ENCODE peak calls at places on chromosomes 13 and 19, in six cellular contexts. X is HCT116, A is H1, K is K562, Y is GM12878, I is HepG2. H is an unnamed sample.

GRCh38 chr19:3245050-3245449 is 20.6 kb downstream of the CELF5 start:
- DNase-seq in X (no peak), A (no peak), K (no peak), Y (no peak), I (no peak), H (no peak)

GRCh38 chr13:47144782-47145181 is 247.9 kb upstream of the HTR2A start:
- DNase-seq in X (no peak), A (no peak), K (no peak), Y (no peak), I (no peak), H (no peak)

GRCh38 chr13:74889321-74889720 is 592.6 kb downstream of the TBC1D4 start:
- DNase-seq in X (no peak), A (no peak), K (no peak), Y (no peak), I (no peak), H (no peak)

GRCh38 chr19:34880034-34880433 is 46.7 kb upstream of the ZNF30 start:
- DNase-seq in X (no peak), A (no peak), K (no peak), Y (no peak), I (no peak), H (no peak)

GRCh38 chr19:18020212-18021067 is 12.5 kb downstream of the ARRDC2 start:
- DNase-seq in X (no peak), A (no peak), K (peak), Y (no peak), I (peak), H (no peak)

GRCh38 chr19:42628411-42629135 is 33.8 kb upstream of the CEACAM8 start:
- DNase-seq in X (no peak), A (no peak), K (no peak), Y (no peak), I (no peak), H (no peak)

GRCh38 chr13:44273991-44274810 is 99.4 kb upstream of the SERP2 start:
- DNase-seq in X (no peak), A (no peak), K (no peak), Y (no peak), I (no peak), H (no peak)

GRCh38 chr13:102768914-102769313 is 4.7 kb downstream of the TEX30 start:
- DNase-seq in X (no peak), A (no peak), K (no peak), Y (no peak), I (no peak), H (no peak)

GRCh38 chr13:92963029-92963428 is 263.6 kb upstream of the GPC6 start:
- DNase-seq in X (no peak), A (no peak), K (no peak), Y (no peak), I (no peak), H (no peak)

GRCh38 chr19:18477974-18478373 is 40.0 kb upstream of the ISYNA1 start:
- DNase-seq in X (no peak), A (no peak), K (no peak), Y (no peak), I (no peak), H (no peak)

GRCh38 chr19:50667177-50667758 is 18.0 kb downstream of the C19orf81 start:
- DNase-seq in X (no peak), A (peak), K (no peak), Y (no peak), I (no peak), H (no peak)

GRCh38 chr19:20247016-20247683 is 80.1 kb downstream of the ZNF486 start:
- DNase-seq in X (no peak), A (peak), K (no peak), Y (no peak), I (no peak), H (peak)

GRCh38 chr13:45224181-45224580 is 23.3 kb upstream of the KCTD4 start:
- DNase-seq in X (no peak), A (no peak), K (no peak), Y (no peak), I (no peak), H (no peak)

GRCh38 chr13:48630291-48630690 is 23.4 kb upstream of the CYSLTR2 start:
- DNase-seq in X (no peak), A (no peak), K (no peak), Y (no peak), I (no peak), H (no peak)

GRCh38 chr13:79936368-79937136 is 404.4 kb downstream of the SPRY2 start:
- DNase-seq in X (no peak), A (no peak), K (no peak), Y (no peak), I (peak), H (no peak)

GRCh38 chr19:19214892-19215291 is 3.1 kb downstream of the NCAN start:
- DNase-seq in X (no peak), A (peak), K (peak), Y (no peak), I (peak), H (peak)

GRCh38 chr19:5001547-5002131 is 32.7 kb downstream of the KDM4B start:
- DNase-seq in X (peak), A (no peak), K (peak), Y (no peak), I (peak), H (peak)

GRCh38 chr13:57604442-57604841 is 27.1 kb upstream of the PCDH17 start:
- DNase-seq in X (no peak), A (no peak), K (no peak), Y (no peak), I (no peak), H (no peak)

GRCh38 chr13:21364357-21364756 is 94.7 kb downstream of the ZDHHC20 start:
- DNase-seq in X (no peak), A (no peak), K (no peak), Y (no peak), I (no peak), H (no peak)

GRCh38 chr13:73061478-73062275 is 2.9 kb downstream of the KLF5 start:
- DNase-seq in X (no peak), A (no peak), K (no peak), Y (no peak), I (no peak), H (no peak)

GRCh38 chr13:47146136-47146535 is 249.3 kb upstream of the HTR2A start:
- DNase-seq in X (no peak), A (no peak), K (no peak), Y (no peak), I (no peak), H (no peak)

GRCh38 chr13:54637377-54637776 is 1608.8 kb downstream of the OLFM4 start:
- DNase-seq in X (no peak), A (no peak), K (no peak), Y (no peak), I (peak), H (peak)

GRCh38 chr13:97460004-97460756 is 26.2 kb downstream of the RAP2A start:
- DNase-seq in X (no peak), A (no peak), K (no peak), Y (peak), I (no peak), H (no peak)

GRCh38 chr13:45333973-45334922 is 6.7 kb downstream of the TPT1 start:
- DNase-seq in X (no peak), A (no peak), K (no peak), Y (no peak), I (no peak), H (no peak)

GRCh38 chr13:44293354-44293753 is 80.3 kb upstream of the SERP2 start:
- DNase-seq in X (no peak), A (no peak), K (no peak), Y (no peak), I (no peak), H (no peak)

GRCh38 chr13:19085876-19086275 is 95.7 kb downstream of the TUBA3C start:
- DNase-seq in X (no peak), A (no peak), K (no peak), Y (no peak), I (no peak), H (no peak)

GRCh38 chr19:33392341-33393285 is 19.1 kb downstream of the CEBPG start:
- DNase-seq in X (no peak), A (no peak), K (peak), Y (no peak), I (peak), H (no peak)

GRCh38 chr13:37446503-37446902 is 152.1 kb downstream of the POSTN start:
- DNase-seq in X (no peak), A (no peak), K (no peak), Y (no peak), I (no peak), H (no peak)

GRCh38 chr19:2983351-2984195 is 6.2 kb downstream of the TLE6 start:
- DNase-seq in X (no peak), A (peak), K (peak), Y (no peak), I (no peak), H (peak)

GRCh38 chr19:52778811-52779210 is 7.8 kb downstream of the ZNF600 start:
- DNase-seq in X (no peak), A (no peak), K (no peak), Y (peak), I (no peak), H (no peak)

GRCh38 chr13:42393573-42394360 is 121.8 kb downstream of the AKAP11 start:
- DNase-seq in X (no peak), A (no peak), K (no peak), Y (no peak), I (no peak), H (no peak)

GRCh38 chr13:112174476-112175110 is 107.6 kb downstream of the SOX1 start:
- DNase-seq in X (no peak), A (no peak), K (no peak), Y (no peak), I (no peak), H (no peak)

GRCh38 chr13:34779171-34779570 is 162.9 kb upstream of the NBEA start:
- DNase-seq in X (no peak), A (no peak), K (no peak), Y (no peak), I (no peak), H (no peak)

GRCh38 chr13:93230466-93230865 is 3.9 kb downstream of the GPC6 start:
- DNase-seq in X (no peak), A (no peak), K (no peak), Y (no peak), I (peak), H (no peak)

GRCh38 chr13:101627556-101627943 is 175.1 kb downstream of the ITGBL1 start:
- DNase-seq in X (no peak), A (no peak), K (no peak), Y (no peak), I (no peak), H (no peak)

GRCh38 chr19:40689339-40690049 is 957 bp downstream of the NUMBL start:
- DNase-seq in X (no peak), A (peak), K (peak), Y (no peak), I (no peak), H (no peak)

GRCh38 chr19:29873024-29873800 is 61.4 kb downstream of the CCNE1 start:
- DNase-seq in X (no peak), A (peak), K (peak), Y (no peak), I (no peak), H (no peak)

GRCh38 chr13:27339299-27339698 is 68.7 kb downstream of the RASL11A start:
- DNase-seq in X (peak), A (peak), K (peak), Y (no peak), I (peak), H (peak)

GRCh38 chr19:50206191-50206590 is 2.8 kb downstream of the MYH14 start:
- DNase-seq in X (no peak), A (no peak), K (no peak), Y (no peak), I (no peak), H (no peak)

DNA sequence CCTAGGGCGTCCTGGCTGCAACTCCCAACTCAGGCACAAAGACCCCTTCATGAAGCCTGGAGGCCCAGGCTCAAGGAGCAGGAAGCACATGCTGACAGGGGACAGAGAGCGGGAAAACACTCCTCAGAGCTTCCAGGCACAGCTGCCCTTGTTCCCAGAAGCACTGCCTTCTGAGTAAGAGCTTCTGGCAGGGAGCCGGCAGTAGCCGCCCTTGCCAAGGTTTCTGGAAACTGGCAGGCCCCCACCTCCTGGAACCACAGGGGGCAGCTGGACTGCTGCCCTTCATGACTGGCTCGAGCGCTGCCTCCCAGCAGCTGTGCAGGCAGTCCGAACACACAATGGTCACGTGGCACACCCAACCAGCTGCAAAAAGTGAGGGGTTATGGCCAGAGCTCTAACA is 33.6 kb upstream of the EPHX3 start:
- DNase-seq in X (no peak), A (no peak), K (no peak), Y (no peak), I (no peak), H (no peak)
- TF ChIP-seq YY1 in X (no peak), A (no peak), K (no peak), Y (no peak), I (no peak), H (no peak)

GRCh38 chr19:45815501-45816216 is 551 bp upstream of the RSPH6A start:
- DNase-seq in X (no peak), A (peak), K (no peak), Y (no peak), I (no peak), H (peak)
- TF ChIP-seq ZNF274 in X (no peak), A (no peak), K (no peak), Y (no peak), I (no peak), H (no peak)

GRCh38 chr13:32314968-32315254 is 252 bp downstream of the ZAR1L start:
- DNase-seq in X (peak), A (no peak), K (peak), Y (no peak), I (peak), H (no peak)
- H3K9ac ChIP-seq in X (peak), A (no peak), K (peak), Y (peak), I (peak), H (peak)

GRCh38 chr13:32548837-32549236 is 10.2 kb upstream of the N4BP2L2 start:
- DNase-seq in X (no peak), A (no peak), K (no peak), Y (no peak), I (no peak), H (no peak)
- TF ChIP-seq YY1 in X (no peak), A (no peak), K (no peak), Y (no peak), I (no peak), H (no peak)